ENCODE peak calls at places on chromosomes 1 and 21, in four cellular contexts. One of them, this sample, is unnamed.

GRCh38 chr1:11736746-11737639 is 1.1 kb downstream of the AGTRAP start:
- DNase-seq in Karpas-422: peak; percentile 73
- DNase-seq in SK-N-SH: peak; percentile 66
- DNase-seq in mammary epithelial cell: peak; percentile 94
- DNase-seq in this sample: peak; percentile 73

GRCh38 chr21:36591326-36591970 is 107.5 kb upstream of the SIM2 start:
- DNase-seq in Karpas-422: no peak
- DNase-seq in SK-N-SH: no peak
- DNase-seq in mammary epithelial cell: no peak
- DNase-seq in this sample: no peak

GRCh38 chr1:157363660-157364140 is 188.6 kb downstream of the FCRL5 start:
- DNase-seq in Karpas-422: peak; percentile 79
- DNase-seq in SK-N-SH: peak; percentile 30
- DNase-seq in mammary epithelial cell: peak; percentile 17
- DNase-seq in this sample: peak; percentile 96

GRCh38 chr1:83734411-83734810 is 264.5 kb downstream of the TTLL7 start:
- DNase-seq in Karpas-422: no peak
- DNase-seq in SK-N-SH: no peak
- DNase-seq in mammary epithelial cell: no peak
- DNase-seq in this sample: no peak

GRCh38 chr1:162197615-162198497 is 128.4 kb downstream of the NOS1AP start:
- DNase-seq in Karpas-422: no peak
- DNase-seq in SK-N-SH: no peak
- DNase-seq in mammary epithelial cell: no peak
- DNase-seq in this sample: no peak

GRCh38 chr1:226945858-226946245 is 5.8 kb downstream of the COQ8A start:
- DNase-seq in Karpas-422: no peak
- DNase-seq in SK-N-SH: no peak
- DNase-seq in mammary epithelial cell: no peak
- DNase-seq in this sample: no peak

GRCh38 chr1:245678866-245679411 is 524.2 kb downstream of the KIF26B start:
- DNase-seq in Karpas-422: peak; percentile 84
- DNase-seq in SK-N-SH: no peak
- DNase-seq in mammary epithelial cell: no peak
- DNase-seq in this sample: no peak

GRCh38 chr1:248861621-248862020 is 2.7 kb upstream of the ZNF692 start:
- DNase-seq in Karpas-422: peak; percentile 40
- DNase-seq in SK-N-SH: no peak
- DNase-seq in mammary epithelial cell: no peak
- DNase-seq in this sample: no peak

GRCh38 chr1:110554871-110555801 is 36.2 kb upstream of the KCNA10 start:
- DNase-seq in Karpas-422: no peak
- DNase-seq in SK-N-SH: peak; percentile 89
- DNase-seq in mammary epithelial cell: no peak
- DNase-seq in this sample: peak; percentile 18

GRCh38 chr1:157419845-157420542 is 132.3 kb downstream of the FCRL5 start:
- DNase-seq in Karpas-422: no peak
- DNase-seq in SK-N-SH: no peak
- DNase-seq in mammary epithelial cell: no peak
- DNase-seq in this sample: no peak

GRCh38 chr1:159429074-159429861 is 2.7 kb upstream of the OR10J4 start:
- DNase-seq in Karpas-422: no peak
- DNase-seq in SK-N-SH: no peak
- DNase-seq in mammary epithelial cell: peak; percentile 78
- DNase-seq in this sample: no peak

GRCh38 chr1:156642265-156643185 is 608 bp downstream of the BCAN start:
- DNase-seq in Karpas-422: no peak
- DNase-seq in SK-N-SH: peak; percentile 80
- DNase-seq in mammary epithelial cell: no peak
- DNase-seq in this sample: no peak

GRCh38 chr1:185096531-185096930 is 51.2 kb downstream of the RNF2 start:
- DNase-seq in Karpas-422: no peak
- DNase-seq in SK-N-SH: no peak
- DNase-seq in mammary epithelial cell: peak; percentile 80
- DNase-seq in this sample: no peak

GRCh38 chr1:1182491-1183220 is 9.0 kb downstream of the TTLL10 start:
- DNase-seq in Karpas-422: no peak
- DNase-seq in SK-N-SH: peak; percentile 36
- DNase-seq in mammary epithelial cell: no peak
- DNase-seq in this sample: no peak

GRCh38 chr1:37940299-37940947 is 6.4 kb downstream of the INPP5B start:
- DNase-seq in Karpas-422: no peak
- DNase-seq in SK-N-SH: no peak
- DNase-seq in mammary epithelial cell: no peak
- DNase-seq in this sample: no peak

GRCh38 chr1:9229549-9229948 is 5.0 kb upstream of the H6PD start:
- DNase-seq in Karpas-422: no peak
- DNase-seq in SK-N-SH: no peak
- DNase-seq in mammary epithelial cell: no peak
- DNase-seq in this sample: no peak

GRCh38 chr21:45381036-45381787 is 23.8 kb upstream of the COL18A1 start:
- DNase-seq in Karpas-422: no peak
- DNase-seq in SK-N-SH: no peak
- DNase-seq in mammary epithelial cell: no peak
- DNase-seq in this sample: no peak

GRCh38 chr1:41629571-41629970 is 145.1 kb upstream of the EDN2 start:
- DNase-seq in Karpas-422: no peak
- DNase-seq in SK-N-SH: no peak
- DNase-seq in mammary epithelial cell: peak; percentile 71
- DNase-seq in this sample: no peak

GRCh38 chr1:58251415-58252073 is 295.0 kb downstream of the OMA1 start:
- DNase-seq in Karpas-422: peak; percentile 78
- DNase-seq in SK-N-SH: peak; percentile 47
- DNase-seq in mammary epithelial cell: no peak
- DNase-seq in this sample: no peak

GRCh38 chr1:109792056-109792831 is 28.5 kb upstream of the EPS8L3 start:
- DNase-seq in Karpas-422: no peak
- DNase-seq in SK-N-SH: peak; percentile 77
- DNase-seq in mammary epithelial cell: peak; percentile 52
- DNase-seq in this sample: no peak

GRCh38 chr1:1165900-1166421 is 7.7 kb upstream of the TTLL10 start:
- DNase-seq in Karpas-422: no peak
- DNase-seq in SK-N-SH: no peak
- DNase-seq in mammary epithelial cell: no peak
- DNase-seq in this sample: no peak

GRCh38 chr1:96409087-96409486 is 312.5 kb upstream of the PTBP2 start:
- DNase-seq in Karpas-422: no peak
- DNase-seq in SK-N-SH: no peak
- DNase-seq in mammary epithelial cell: no peak
- DNase-seq in this sample: no peak

GRCh38 chr21:43867936-43868335 is 2.9 kb downstream of the AGPAT3 start:
- DNase-seq in Karpas-422: no peak
- DNase-seq in SK-N-SH: no peak
- DNase-seq in mammary epithelial cell: no peak
- DNase-seq in this sample: no peak

GRCh38 chr1:3505161-3505560 is 50.7 kb downstream of the ARHGEF16 start:
- DNase-seq in Karpas-422: no peak
- DNase-seq in SK-N-SH: no peak
- DNase-seq in mammary epithelial cell: no peak
- DNase-seq in this sample: no peak

GRCh38 chr1:118404024-118404423 is 219.0 kb upstream of the SPAG17 start:
- DNase-seq in Karpas-422: no peak
- DNase-seq in SK-N-SH: no peak
- DNase-seq in mammary epithelial cell: no peak
- DNase-seq in this sample: no peak

GRCh38 chr1:165397945-165398344 is 41.4 kb upstream of the LMX1A start:
- DNase-seq in Karpas-422: no peak
- DNase-seq in SK-N-SH: no peak
- DNase-seq in mammary epithelial cell: no peak
- DNase-seq in this sample: no peak

GRCh38 chr1:214404571-214405213 is 123.7 kb downstream of the SMYD2 start:
- DNase-seq in Karpas-422: no peak
- DNase-seq in SK-N-SH: no peak
- DNase-seq in mammary epithelial cell: peak; percentile 98
- DNase-seq in this sample: peak; percentile 36

GRCh38 chr1:54283214-54283996 is 83.4 kb downstream of the MRPL37 start:
- DNase-seq in Karpas-422: no peak
- DNase-seq in SK-N-SH: no peak
- DNase-seq in mammary epithelial cell: no peak
- DNase-seq in this sample: no peak

GRCh38 chr1:78229344-78229743 is 183.6 kb downstream of the GIPC2 start:
- DNase-seq in Karpas-422: no peak
- DNase-seq in SK-N-SH: no peak
- DNase-seq in mammary epithelial cell: peak; percentile 80
- DNase-seq in this sample: no peak

GRCh38 chr1:33473900-33474299 is 1.5 kb downstream of the ZSCAN20 start:
- DNase-seq in Karpas-422: no peak
- DNase-seq in SK-N-SH: no peak
- DNase-seq in mammary epithelial cell: no peak
- DNase-seq in this sample: no peak

GRCh38 chr1:205504311-205505075 is at the start of gene CDK18:
- DNase-seq in Karpas-422: peak; percentile 66
- DNase-seq in SK-N-SH: peak; percentile 88
- DNase-seq in mammary epithelial cell: peak; percentile 85
- DNase-seq in this sample: peak; percentile 74

GRCh38 chr1:21099034-21099868 is 77.4 kb downstream of the EIF4G3 start:
- DNase-seq in Karpas-422: no peak
- DNase-seq in SK-N-SH: no peak
- DNase-seq in mammary epithelial cell: peak; percentile 72
- DNase-seq in this sample: no peak

GRCh38 chr21:31490471-31490870 is 146.4 kb upstream of the TIAM1 start:
- DNase-seq in Karpas-422: peak; percentile 44
- DNase-seq in SK-N-SH: no peak
- DNase-seq in mammary epithelial cell: no peak
- DNase-seq in this sample: no peak

GRCh38 chr1:204446413-204447111 is 34.9 kb upstream of the PPP1R15B start:
- DNase-seq in Karpas-422: peak; percentile 90
- DNase-seq in SK-N-SH: peak; percentile 82
- DNase-seq in mammary epithelial cell: no peak
- DNase-seq in this sample: peak; percentile 82

GRCh38 chr1:175148068-175148467 is 44.5 kb downstream of the KIAA0040 start:
- DNase-seq in Karpas-422: no peak
- DNase-seq in SK-N-SH: no peak
- DNase-seq in mammary epithelial cell: no peak
- DNase-seq in this sample: no peak

DNA sequence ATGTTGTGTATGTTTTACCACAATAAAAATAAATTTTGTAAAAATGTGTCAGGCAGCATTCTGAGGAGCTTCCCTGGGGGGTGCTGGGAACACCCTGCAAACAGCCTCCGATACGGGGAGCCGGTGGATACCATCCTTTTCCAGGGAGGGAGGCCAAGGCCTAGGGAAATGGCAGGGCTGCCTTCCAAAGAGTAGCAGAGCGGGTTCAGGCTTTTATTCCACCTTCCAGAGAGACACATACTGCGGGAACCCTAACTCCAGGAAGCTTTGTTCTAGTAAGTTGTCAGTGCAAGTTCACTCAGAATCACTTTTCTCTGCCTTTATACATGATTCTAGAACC is 891 bp upstream of the TP53BP2 start:
- DNase-seq in Karpas-422: no peak
- DNase-seq in SK-N-SH: peak; percentile 53
- DNase-seq in mammary epithelial cell: no peak
- DNase-seq in this sample: peak; percentile 17
- H3K4me3 ChIP-seq in Karpas-422: peak overlapping the region; percentile 71
- H3K4me3 ChIP-seq in SK-N-SH: peak overlapping the region; percentile 71
- H3K4me3 ChIP-seq in mammary epithelial cell: peak overlapping the region; percentile 70
- H3K4me3 ChIP-seq in this sample: peak overlapping the region; percentile 80

GRCh38 chr1:240126821-240127220 is 35.1 kb downstream of the FMN2 start:
- DNase-seq in Karpas-422: no peak
- DNase-seq in SK-N-SH: peak; percentile 17
- DNase-seq in mammary epithelial cell: no peak
- DNase-seq in this sample: no peak
- H3K9ac ChIP-seq in Karpas-422: no peak overlapping the region
- H3K9ac ChIP-seq in SK-N-SH: no peak overlapping the region
- H3K9ac ChIP-seq in mammary epithelial cell: no peak overlapping the region
- H3K9ac ChIP-seq in this sample: no peak overlapping the region

GRCh38 chr21:37669249-37669648 is 247.0 kb downstream of the KCNJ6 start:
- DNase-seq in Karpas-422: no peak
- DNase-seq in SK-N-SH: no peak
- DNase-seq in mammary epithelial cell: no peak
- DNase-seq in this sample: no peak

GRCh38 chr21:37667380-37667779 is 248.9 kb downstream of the KCNJ6 start:
- DNase-seq in Karpas-422: no peak
- DNase-seq in SK-N-SH: no peak
- DNase-seq in mammary epithelial cell: no peak
- DNase-seq in this sample: no peak

GRCh38 chr21:37671381-37671780 is 244.9 kb downstream of the KCNJ6 start:
- DNase-seq in Karpas-422: no peak
- DNase-seq in SK-N-SH: no peak
- DNase-seq in mammary epithelial cell: peak; percentile 54
- DNase-seq in this sample: no peak

GRCh38 chr21:37670883-37671282 is 245.4 kb downstream of the KCNJ6 start:
- DNase-seq in Karpas-422: no peak
- DNase-seq in SK-N-SH: no peak
- DNase-seq in mammary epithelial cell: peak; percentile 25
- DNase-seq in this sample: no peak

GRCh38 chr21:37668462-37669239 is 247.6 kb downstream of the KCNJ6 start:
- DNase-seq in Karpas-422: no peak
- DNase-seq in SK-N-SH: no peak
- DNase-seq in mammary epithelial cell: no peak
- DNase-seq in this sample: no peak
- H3K79me2 ChIP-seq in Karpas-422: no peaks in the 10 kb centered on the region
- H3K79me2 ChIP-seq in SK-N-SH: no peaks in the 10 kb centered on the region
- H3K79me2 ChIP-seq in mammary epithelial cell: no peaks in the 10 kb centered on the region
- H3K79me2 ChIP-seq in this sample: no peaks in the 10 kb centered on the region

GRCh38 chr1:169527461-169528213 is 41.9 kb upstream of the SLC19A2 start:
- DNase-seq in Karpas-422: no peak
- DNase-seq in SK-N-SH: no peak
- DNase-seq in mammary epithelial cell: no peak
- DNase-seq in this sample: no peak

GRCh38 chr1:169526120-169526832 is 40.5 kb upstream of the SLC19A2 start:
- DNase-seq in Karpas-422: no peak
- DNase-seq in SK-N-SH: no peak
- DNase-seq in mammary epithelial cell: no peak
- DNase-seq in this sample: no peak

GRCh38 chr1:169526998-169527397 is 41.3 kb upstream of the SLC19A2 start:
- DNase-seq in Karpas-422: no peak
- DNase-seq in SK-N-SH: no peak
- DNase-seq in mammary epithelial cell: no peak
- DNase-seq in this sample: no peak

GRCh38 chr1:169523904-169524303 is 38.2 kb upstream of the SLC19A2 start:
- DNase-seq in Karpas-422: no peak
- DNase-seq in SK-N-SH: no peak
- DNase-seq in mammary epithelial cell: no peak
- DNase-seq in this sample: no peak

GRCh38 chr1:169525391-169525790 is 39.6 kb upstream of the SLC19A2 start:
- DNase-seq in Karpas-422: no peak
- DNase-seq in SK-N-SH: no peak
- DNase-seq in mammary epithelial cell: no peak
- DNase-seq in this sample: no peak
- H3K4me3 ChIP-seq in Karpas-422: no peak overlapping the region
- H3K4me3 ChIP-seq in SK-N-SH: no peak overlapping the region
- H3K4me3 ChIP-seq in mammary epithelial cell: no peak overlapping the region
- H3K4me3 ChIP-seq in this sample: no peak overlapping the region

GRCh38 chr1:246724725-246725095 is 501 bp downstream of the SCCPDH start:
- DNase-seq in Karpas-422: peak; percentile 62
- DNase-seq in SK-N-SH: no peak
- DNase-seq in mammary epithelial cell: no peak
- DNase-seq in this sample: peak; percentile 31
- H3K9ac ChIP-seq in Karpas-422: peak overlapping the region; percentile 91
- H3K9ac ChIP-seq in SK-N-SH: peak overlapping the region; percentile 97
- H3K9ac ChIP-seq in mammary epithelial cell: no peak overlapping the region
- H3K9ac ChIP-seq in this sample: peak overlapping the region; percentile 76